ENCODE peak calls at places on chromosomes 3 and 15, in four cellular contexts. L is H9; J is heart left ventricle; X is CD8-positive, alpha-beta memory T cell. V is an unnamed sample.

GRCh38 chr3:14434541-14435151 is 32.2 kb downstream of the SLC6A6 start:
- DNase-seq in X (no peak), L (no peak), J (peak; percentile 56), V (peak; percentile 44)

GRCh38 chr15:98067339-98067738 is 106.8 kb downstream of the ARRDC4 start:
- DNase-seq in J (no peak), L (no peak), X (no peak), V (no peak)

GRCh38 chr3:192482809-192483208 is 244.5 kb downstream of the FGF12 start:
- DNase-seq in L (no peak), X (no peak), J (no peak), V (no peak)

GRCh38 chr15:72835289-72835890 is 51.8 kb upstream of the ADPGK start:
- DNase-seq in J (no peak), L (peak; percentile 67), X (no peak), V (no peak)

GRCh38 chr3:10378742-10379141 is 57.8 kb upstream of the SEC13 start:
- DNase-seq in L (no peak), X (no peak), J (no peak), V (no peak)

GRCh38 chr3:104349836-104350235 is 1016.9 kb upstream of the ALCAM start:
- DNase-seq in X (no peak), J (no peak), L (no peak), V (no peak)

GRCh38 chr3:165669502-165669901 is 167.7 kb downstream of the BCHE start:
- DNase-seq in X (no peak), L (no peak), J (no peak), V (no peak)

GRCh38 chr3:67947808-67948508 is 293.5 kb upstream of the SUCLG2 start:
- DNase-seq in J (no peak), L (peak; percentile 91), X (peak; percentile 45), V (peak; percentile 8)

GRCh38 chr3:79516795-79517194 is 251.0 kb downstream of the ROBO1 start:
- DNase-seq in J (no peak), L (no peak), X (no peak), V (no peak)

GRCh38 chr3:115187149-115187757 is 40.2 kb upstream of the ZBTB20 start:
- DNase-seq in J (no peak), X (no peak), L (no peak), V (no peak)

GRCh38 chr3:17055374-17056276 is 170.9 kb downstream of the PLCL2 start:
- DNase-seq in X (no peak), L (no peak), J (no peak), V (no peak)

GRCh38 chr3:97658670-97659285 is 105.8 kb upstream of the ARL6 start:
- DNase-seq in L (no peak), J (no peak), X (no peak), V (no peak)

GRCh38 chr15:99409097-99409473 is 156.7 kb upstream of the MEF2A start:
- DNase-seq in L (peak; percentile 74), X (no peak), J (peak; percentile 81), V (peak; percentile 69)

GRCh38 chr3:167657684-167658225 is 4.0 kb upstream of the WDR49 start:
- DNase-seq in J (no peak), L (no peak), X (no peak), V (no peak)

GRCh38 chr15:70789213-70789612 is 25.9 kb upstream of the UACA start:
- DNase-seq in L (no peak), X (no peak), J (no peak), V (no peak)

GRCh38 chr3:32143849-32144757 is 37.7 kb downstream of the GPD1L start:
- DNase-seq in X (peak; percentile 33), J (no peak), L (peak; percentile 58), V (peak; percentile 71)

GRCh38 chr15:41774873-41775417 is 661 bp downstream of the MAPKBP1 start:
- DNase-seq in X (no peak), J (no peak), L (no peak), V (no peak)
- H3K4me1 ChIP-seq in X (peaks cover 51% of the 10 kb centered on the region), J (peaks cover 33% of the 10 kb centered on the region), L (peaks cover 15% of the 10 kb centered on the region), V (peaks cover 53% of the 10 kb centered on the region)

DNA sequence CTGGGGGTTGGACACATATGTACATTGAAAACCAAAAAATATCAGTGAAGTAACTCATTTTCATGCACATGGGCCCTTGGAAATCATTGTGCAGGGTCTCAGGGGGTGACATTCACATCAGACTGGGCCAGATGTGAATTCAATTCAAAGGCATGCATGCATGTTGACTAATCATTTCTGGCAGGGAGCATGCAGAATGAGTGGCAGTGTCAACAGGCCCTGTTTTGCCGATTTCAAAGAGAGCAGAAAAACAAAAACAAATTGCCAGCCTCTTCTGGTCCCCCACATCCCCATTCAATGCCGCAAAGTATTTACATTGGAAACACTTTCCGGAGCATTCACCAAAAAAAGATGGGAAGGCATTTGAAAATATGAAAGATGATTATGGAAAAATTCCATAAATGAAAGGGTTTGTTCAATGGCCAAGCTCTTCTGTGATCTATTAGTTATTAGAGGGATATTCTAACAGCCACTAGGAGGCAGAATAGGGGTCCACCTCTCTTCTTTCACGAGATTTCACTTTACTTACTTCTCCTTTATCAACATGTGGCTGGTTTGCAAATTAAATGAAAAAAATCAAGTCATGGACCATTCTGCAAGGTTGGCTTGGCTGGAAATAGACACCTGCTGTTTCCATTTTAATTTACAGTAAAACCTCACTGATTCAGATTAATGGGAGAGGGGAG is 119.9 kb upstream of the FEZF2 start:
- DNase-seq in L (no peak), X (no peak), J (no peak), V (no peak)
- H3K4me1 ChIP-seq in L (no peaks in the 10 kb centered on the region), X (no peaks in the 10 kb centered on the region), J (no peaks in the 10 kb centered on the region), V (no peaks in the 10 kb centered on the region)

GRCh38 chr15:62901087-62901486 is 141.5 kb upstream of the TPM1 start:
- DNase-seq in J (peak; percentile 50), X (no peak), L (no peak), V (peak; percentile 33)
- H3K4me1 ChIP-seq in J (peaks cover 20% of the 10 kb centered on the region), X (no peaks in the 10 kb centered on the region), L (peaks cover 7% of the 10 kb centered on the region), V (peaks cover 52% of the 10 kb centered on the region)

GRCh38 chr3:193814166-193814565 is 221.2 kb downstream of the OPA1 start:
- DNase-seq in X (no peak), J (no peak), L (no peak), V (no peak)
- H3K4me1 ChIP-seq in X (no peaks in the 10 kb centered on the region), J (no peaks in the 10 kb centered on the region), L (peaks cover 55% of the 10 kb centered on the region), V (peaks cover 13% of the 10 kb centered on the region)

DNA sequence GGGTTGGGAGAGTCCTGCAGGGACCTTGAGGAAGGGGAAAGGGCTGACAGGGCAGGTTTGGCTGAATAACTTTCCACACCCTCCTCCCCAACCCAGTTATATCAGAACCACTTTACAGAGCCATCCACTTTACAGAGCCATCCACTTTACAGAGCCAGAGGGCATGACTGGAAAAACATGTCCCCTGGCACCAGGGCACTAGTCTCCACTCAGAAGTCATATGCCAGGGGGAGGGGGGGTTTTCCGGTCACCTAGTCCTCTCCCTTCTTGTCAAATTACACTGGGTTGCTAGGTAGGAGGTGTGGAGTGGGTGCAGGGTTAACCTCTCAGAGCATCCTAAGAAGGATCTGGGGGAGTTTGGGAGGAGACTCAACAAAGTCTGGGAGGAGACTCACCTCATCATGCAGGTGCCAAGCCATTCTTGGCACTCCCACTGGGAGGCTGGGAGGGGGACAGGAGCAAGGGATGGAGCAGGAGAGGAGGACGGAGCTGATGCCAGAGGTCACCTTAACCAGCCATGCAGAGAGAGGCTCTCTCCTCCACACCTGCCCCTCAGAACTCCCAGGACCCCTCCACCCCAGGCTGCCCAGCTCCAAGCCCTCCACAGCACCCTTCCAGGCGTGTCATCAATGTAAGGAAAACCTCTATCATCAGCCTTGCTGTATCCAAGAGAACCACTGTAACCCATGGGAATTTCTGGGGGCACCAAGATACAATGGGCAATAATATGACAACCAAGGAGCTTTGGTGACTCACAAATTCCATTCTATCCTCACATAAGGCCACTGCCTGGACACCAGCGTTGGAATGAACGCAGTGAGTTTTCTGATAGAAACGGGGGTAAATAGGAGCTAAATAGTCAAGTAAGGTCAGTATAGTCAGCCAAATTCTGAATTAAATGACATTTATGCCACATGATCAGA is 1.7 kb downstream of the LRRC2 start:
- DNase-seq in L (no peak), X (no peak), J (peak; percentile 88), V (peak; percentile 81)
- H3K4me1 ChIP-seq in L (peaks cover 12% of the 10 kb centered on the region), X (peaks cover 10% of the 10 kb centered on the region), J (peaks cover 7% of the 10 kb centered on the region), V (no peaks in the 10 kb centered on the region)

GRCh38 chr3:178112134-178112533 is 424.1 kb upstream of the KCNMB2 start:
- DNase-seq in L (peak; percentile 33), X (no peak), J (no peak), V (no peak)

GRCh38 chr3:178120367-178120766 is 415.9 kb upstream of the KCNMB2 start:
- DNase-seq in L (no peak), X (no peak), J (no peak), V (no peak)

GRCh38 chr3:178117641-178118040 is 418.6 kb upstream of the KCNMB2 start:
- DNase-seq in J (no peak), X (no peak), L (no peak), V (no peak)
- H3K4me1 ChIP-seq in J (no peaks in the 10 kb centered on the region), X (no peaks in the 10 kb centered on the region), L (no peaks in the 10 kb centered on the region), V (no peaks in the 10 kb centered on the region)

DNA sequence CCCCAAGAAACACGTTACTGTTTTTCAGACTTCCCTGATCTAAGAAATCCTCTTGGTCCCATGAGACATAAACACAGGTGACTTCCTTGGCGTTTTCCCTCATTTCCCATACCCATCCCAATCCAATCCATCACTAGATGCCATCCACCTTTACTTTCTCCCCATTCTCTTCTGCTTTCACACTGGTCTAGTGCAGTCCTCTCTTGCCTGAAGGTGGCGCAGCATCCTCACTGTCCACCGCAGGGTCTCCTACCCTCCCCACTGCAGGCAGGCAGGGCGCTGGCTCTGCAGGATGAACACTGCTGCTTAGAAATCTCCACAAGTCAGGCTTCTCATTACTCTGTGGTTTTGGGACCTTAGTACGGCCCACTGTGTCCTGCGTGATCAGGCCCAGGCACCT is 58.2 kb downstream of the RAB7A start:
- DNase-seq in J (peak; percentile 75), X (no peak), L (peak; percentile 83), V (peak; percentile 44)
- H3K4me1 ChIP-seq in J (peaks cover 65% of the 10 kb centered on the region), X (peaks cover 64% of the 10 kb centered on the region), L (peaks cover 7% of the 10 kb centered on the region), V (peaks cover 98% of the 10 kb centered on the region)

GRCh38 chr3:180528843-180529242 is 73.1 kb upstream of the TTC14 start:
- DNase-seq in L (no peak), X (no peak), J (no peak), V (no peak)
- H3K4me1 ChIP-seq in L (no peaks in the 10 kb centered on the region), X (no peaks in the 10 kb centered on the region), J (no peaks in the 10 kb centered on the region), V (no peaks in the 10 kb centered on the region)

GRCh38 chr15:75713338-75713895 is 769 bp upstream of the CSPG4 start:
- DNase-seq in X (no peak), J (peak; percentile 64), L (peak; percentile 53), V (no peak)
- H3K4me1 ChIP-seq in X (no peaks in the 10 kb centered on the region), J (peaks cover 8% of the 10 kb centered on the region), L (peaks cover 8% of the 10 kb centered on the region), V (peaks cover 7% of the 10 kb centered on the region)

DNA sequence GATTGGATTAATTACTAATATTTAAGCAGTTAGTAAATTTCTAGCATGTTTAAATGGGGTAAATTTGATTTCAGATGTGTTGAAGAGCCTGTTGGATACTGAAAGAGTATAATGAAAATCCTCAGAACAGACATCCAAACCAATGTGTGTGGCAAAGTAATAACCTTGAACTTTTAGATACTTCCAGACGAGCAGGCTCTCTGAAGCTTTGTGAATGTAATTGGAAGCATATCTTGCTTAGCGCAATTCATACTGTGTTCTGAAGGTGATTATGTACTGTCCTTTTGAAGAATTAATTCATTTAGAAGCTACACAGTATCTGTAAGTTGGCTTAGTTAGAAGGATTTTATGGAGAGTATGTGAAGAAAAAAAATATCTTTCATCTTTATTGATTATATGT is 161.8 kb downstream of the CBLB start:
- DNase-seq in L (no peak), J (no peak), X (no peak), V (no peak)
- H3K4me1 ChIP-seq in L (no peaks in the 10 kb centered on the region), J (peaks cover 8% of the 10 kb centered on the region), X (no peaks in the 10 kb centered on the region), V (peaks cover 4% of the 10 kb centered on the region)